ENCODE peak calls at places on chromosomes 12 and 14, in ten cellular contexts. G, W, X, R, U, A, N, H, S and F are unnamed samples.

GRCh38 chr14:86087377-86087776 is 557.4 kb downstream of the FLRT2 start:
- DNase-seq in G (no peak), W (no peak), X (no peak), R (no peak), U (no peak), A (no peak), N (no peak), H (no peak), S (no peak), F (no peak)

GRCh38 chr12:104457746-104458644 is 1.2 kb downstream of the CHST11 start:
- DNase-seq in G (peak; percentile 55), W (peak; percentile 30), X (peak; percentile 31), R (no peak), U (no peak), A (peak; percentile 28), N (no peak), H (peak; percentile 25), S (no peak), F (peak; percentile 48)

GRCh38 chr14:77059276-77059934 is 30.9 kb upstream of the IRF2BPL start:
- DNase-seq in G (peak; percentile 51), W (peak; percentile 79), X (no peak), R (peak; percentile 67), U (peak; percentile 91), A (no peak), N (peak; percentile 91), H (peak; percentile 94), S (no peak), F (peak; percentile 46)

GRCh38 chr14:65637780-65638179 is 225.2 kb downstream of the FUT8 start:
- DNase-seq in G (no peak), W (no peak), X (no peak), R (no peak), U (peak; percentile 1), A (no peak), N (no peak), H (no peak), S (no peak), F (no peak)

GRCh38 chr12:10214131-10214876 is 1.6 kb downstream of the GABARAPL1 start:
- DNase-seq in G (no peak), W (no peak), X (no peak), R (no peak), U (peak; percentile 72), A (no peak), N (no peak), H (peak; percentile 67), S (no peak), F (no peak)

GRCh38 chr12:77946541-77947021 is 115.9 kb downstream of the NAV3 start:
- DNase-seq in G (no peak), W (no peak), X (no peak), R (no peak), U (peak; percentile 19), A (no peak), N (no peak), H (no peak), S (no peak), F (no peak)

GRCh38 chr12:28425531-28425930 is 235.3 kb downstream of the CCDC91 start:
- DNase-seq in G (no peak), W (no peak), X (no peak), R (no peak), U (no peak), A (no peak), N (no peak), H (no peak), S (no peak), F (no peak)

GRCh38 chr12:50297027-50297426 is 13.7 kb upstream of the LIMA1 start:
- DNase-seq in G (no peak), W (no peak), X (no peak), R (no peak), U (no peak), A (no peak), N (no peak), H (peak; percentile 38), S (no peak), F (no peak)

GRCh38 chr14:75232597-75232996 is 46.0 kb upstream of the FOS start:
- DNase-seq in G (no peak), W (no peak), X (no peak), R (no peak), U (no peak), A (no peak), N (no peak), H (no peak), S (no peak), F (peak; percentile 50)

GRCh38 chr14:103109789-103110415 is 13.4 kb upstream of the TNFAIP2 start:
- DNase-seq in G (no peak), W (peak; percentile 90), X (peak; percentile 48), R (peak; percentile 50), U (peak; percentile 90), A (no peak), N (peak; percentile 79), H (peak; percentile 32), S (no peak), F (no peak)

GRCh38 chr14:103111297-103111981 is 11.8 kb upstream of the TNFAIP2 start:
- DNase-seq in G (no peak), W (no peak), X (no peak), R (no peak), U (no peak), A (no peak), N (no peak), H (no peak), S (no peak), F (no peak)

GRCh38 chr14:103108749-103109207 is 14.3 kb downstream of the EXOC3L4 start:
- DNase-seq in G (no peak), W (peak; percentile 82), X (peak; percentile 66), R (no peak), U (peak; percentile 73), A (no peak), N (peak; percentile 64), H (no peak), S (no peak), F (no peak)

GRCh38 chr14:103112488-103113243 is 10.6 kb upstream of the TNFAIP2 start:
- DNase-seq in G (no peak), W (no peak), X (no peak), R (no peak), U (no peak), A (no peak), N (no peak), H (no peak), S (no peak), F (no peak)

DNA sequence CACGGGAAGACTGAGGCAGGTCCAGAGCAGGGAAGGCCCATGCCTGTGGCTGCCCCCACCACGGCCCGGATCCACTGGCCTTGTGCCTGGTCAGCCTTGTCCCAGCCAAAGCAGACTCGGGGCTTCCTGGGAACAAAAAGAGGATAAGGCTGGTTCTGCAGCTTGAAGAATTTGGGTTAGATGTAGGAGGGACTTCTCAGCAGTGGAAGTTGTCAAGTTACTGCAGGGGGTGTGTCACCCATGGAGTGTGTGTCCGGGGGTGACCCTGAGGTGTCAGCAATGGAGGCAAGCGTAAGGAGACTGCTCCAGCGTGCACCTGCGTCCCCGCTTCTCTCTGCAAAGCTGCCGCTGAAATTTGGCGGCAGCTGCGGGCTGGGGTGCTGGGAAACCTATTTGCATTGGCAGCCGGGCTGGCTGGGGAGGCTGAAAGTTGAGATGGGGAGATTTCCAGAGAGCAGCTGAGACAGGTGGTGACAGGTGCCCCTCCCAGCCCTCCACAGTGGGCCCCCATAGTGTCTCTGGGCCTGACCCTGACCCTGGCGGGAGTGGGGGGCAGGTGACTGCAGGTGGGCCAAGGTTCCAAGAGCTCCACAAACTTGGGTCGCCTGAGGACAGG is 12.5 kb upstream of the TNFAIP2 start:
- DNase-seq in G (no peak), W (no peak), X (peak; percentile 67), R (no peak), U (peak; percentile 26), A (no peak), N (peak; percentile 73), H (no peak), S (no peak), F (no peak)
- TF ChIP-seq POLR2A in G (no peak), W (no peak), X (no peak), R (no peak), U (no peak), A (no peak), N (no peak), H (no peak), S (no peak), F (no peak)

GRCh38 chr14:52951730-52952481 is 1.1 kb upstream of the FERMT2 start:
- DNase-seq in G (peak; percentile 79), W (peak; percentile 68), X (peak; percentile 18), R (peak; percentile 61), U (peak; percentile 80), A (no peak), N (peak; percentile 80), H (peak; percentile 75), S (no peak), F (peak; percentile 13)

GRCh38 chr14:52949249-52949648 is 1.6 kb downstream of the FERMT2 start:
- DNase-seq in G (no peak), W (no peak), X (no peak), R (no peak), U (no peak), A (no peak), N (no peak), H (peak; percentile 25), S (no peak), F (no peak)

GRCh38 chr14:52950410-52950897 is 396 bp downstream of the FERMT2 start:
- DNase-seq in G (peak; percentile 48), W (peak; percentile 22), X (peak; percentile 38), R (no peak), U (peak; percentile 29), A (peak; percentile 64), N (peak; percentile 85), H (peak; percentile 71), S (no peak), F (peak; percentile 4)

GRCh38 chr14:52949711-52950409 is 990 bp downstream of the FERMT2 start:
- DNase-seq in G (peak; percentile 51), W (peak; percentile 38), X (no peak), R (no peak), U (peak; percentile 46), A (no peak), N (no peak), H (peak; percentile 58), S (no peak), F (no peak)

GRCh38 chr14:52950898-52951729 is at the start of gene FERMT2:
- DNase-seq in G (peak; percentile 78), W (peak; percentile 60), X (peak; percentile 76), R (peak; percentile 57), U (peak; percentile 82), A (peak; percentile 93), N (peak; percentile 92), H (peak; percentile 87), S (no peak), F (peak; percentile 28)
- TF ChIP-seq POLR2A in G (peak; percentile 97), W (peak; percentile 86), X (no peak), R (no peak), U (peak; percentile 81), A (peak; percentile 76), N (peak; percentile 61), H (peak; percentile 50), S (no peak), F (no peak)

DNA sequence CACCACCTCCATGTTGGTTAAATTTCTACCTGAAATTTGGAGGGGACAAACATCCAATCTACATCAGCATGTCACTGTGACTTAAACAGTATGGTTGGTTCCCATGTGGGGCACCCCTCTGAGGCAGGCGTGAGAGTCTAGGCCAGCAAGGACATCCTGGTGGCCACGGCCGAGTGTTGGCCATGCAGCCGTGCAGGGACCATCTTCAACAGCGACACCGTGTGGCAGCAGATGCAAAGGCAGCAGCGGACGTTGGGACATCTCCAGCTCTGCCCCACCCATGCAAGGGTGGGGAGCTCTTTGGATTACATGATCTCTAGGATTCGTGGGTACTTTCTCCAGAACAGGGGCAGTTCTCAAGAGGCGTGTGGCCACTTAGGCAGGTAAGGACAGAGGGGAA is 49.8 kb downstream of the NOC4L start:
- DNase-seq in G (peak; percentile 66), W (peak; percentile 42), X (no peak), R (peak; percentile 31), U (no peak), A (no peak), N (no peak), H (no peak), S (no peak), F (peak; percentile 47)
- TF ChIP-seq POLR2A in G (no peak), W (no peak), X (no peak), R (no peak), U (no peak), A (no peak), N (no peak), H (no peak), S (no peak), F (no peak)

GRCh38 chr14:37936971-37937370 is 270.7 kb upstream of the SSTR1 start:
- DNase-seq in G (no peak), W (no peak), X (no peak), R (no peak), U (no peak), A (no peak), N (no peak), H (no peak), S (no peak), F (no peak)
- TF ChIP-seq POLR2A in G (no peak), W (no peak), X (no peak), R (no peak), U (no peak), A (no peak), N (no peak), H (no peak), S (no peak), F (no peak)